ENCODE peak calls at places on chromosomes 12 and 14, in six cellular contexts. O, G, A, H, W and U are unnamed samples.

GRCh38 chr12:53324779-53325538 is 3.5 kb upstream of the AAAS start:
- DNase-seq in O (peak), H (peak), W (peak), G (peak), A (peak), U (peak)

GRCh38 chr14:73477618-73478266 is 13.0 kb upstream of the RIOX1 start:
- DNase-seq in H (no peak), G (no peak), O (no peak), W (peak), A (no peak), U (no peak)

GRCh38 chr12:18589316-18589715 is 148.5 kb downstream of the PLCZ1 start:
- DNase-seq in A (no peak), H (no peak), G (no peak), W (no peak), O (no peak), U (no peak)

GRCh38 chr14:55245657-55246268 is 25.5 kb upstream of the FBXO34 start:
- DNase-seq in W (peak), A (no peak), G (no peak), H (no peak), O (peak), U (peak)

GRCh38 chr14:32099473-32099872 is 22.4 kb downstream of the ARHGAP5 start:
- DNase-seq in H (no peak), G (no peak), W (no peak), A (no peak), O (no peak), U (no peak)

GRCh38 chr14:100030441-100031153 is 34.6 kb upstream of the EVL start:
- DNase-seq in H (no peak), G (no peak), A (no peak), W (no peak), O (peak), U (no peak)

GRCh38 chr12:4355843-4356327 is 23.6 kb downstream of the FGF23 start:
- DNase-seq in H (no peak), W (peak), A (no peak), O (peak), G (no peak), U (peak)

GRCh38 chr14:73133795-73134194 is 2.5 kb upstream of the PSEN1 start:
- DNase-seq in G (no peak), O (no peak), H (no peak), A (no peak), W (no peak), U (peak)

GRCh38 chr12:104243551-104243950 is 28.0 kb downstream of the TXNRD1 start:
- DNase-seq in A (peak), G (no peak), W (no peak), O (no peak), H (no peak), U (no peak)

GRCh38 chr12:53917126-53917525 is 21.5 kb upstream of the HOXC13 start:
- DNase-seq in G (no peak), O (no peak), H (no peak), W (no peak), A (no peak), U (no peak)

GRCh38 chr12:12628013-12628412 is 16.3 kb downstream of the CREBL2 start:
- DNase-seq in A (no peak), O (no peak), W (no peak), G (no peak), H (no peak), U (no peak)

GRCh38 chr12:30345735-30346445 is 349.8 kb downstream of the IPO8 start:
- DNase-seq in G (no peak), W (no peak), O (no peak), A (no peak), H (no peak), U (no peak)

GRCh38 chr12:94622475-94622874 is 27.9 kb downstream of the TMCC3 start:
- DNase-seq in H (no peak), G (no peak), A (peak), O (peak), W (no peak), U (no peak)

GRCh38 chr14:22878271-22879246 is 4.5 kb upstream of the REM2 start:
- DNase-seq in G (no peak), O (no peak), A (no peak), H (no peak), W (no peak), U (no peak)

GRCh38 chr14:93079321-93079720 is 36.4 kb downstream of the ITPK1 start:
- DNase-seq in A (no peak), G (no peak), H (no peak), O (no peak), W (no peak), U (no peak)

GRCh38 chr12:122968104-122968503 is 1.8 kb upstream of the ABCB9 start:
- DNase-seq in W (no peak), A (no peak), G (no peak), H (no peak), O (no peak), U (no peak)

GRCh38 chr12:22437031-22437806 is 102.7 kb upstream of the ST8SIA1 start:
- DNase-seq in G (no peak), A (no peak), O (no peak), H (no peak), W (no peak), U (peak)

GRCh38 chr14:61257469-61258057 is 23.6 kb downstream of the TMEM30B start:
- DNase-seq in A (peak), G (no peak), H (no peak), W (no peak), O (no peak), U (no peak)

GRCh38 chr12:65765436-65765813 is 58.9 kb upstream of the HMGA2 start:
- DNase-seq in A (no peak), H (no peak), W (no peak), O (no peak), G (no peak), U (no peak)

GRCh38 chr12:122073815-122074214 is 4.7 kb upstream of the MLXIP start:
- DNase-seq in G (no peak), W (no peak), O (no peak), A (no peak), H (no peak), U (no peak)

GRCh38 chr14:100047600-100047999 is 17.6 kb upstream of the EVL start:
- DNase-seq in O (no peak), A (no peak), G (no peak), W (no peak), H (no peak), U (no peak)

GRCh38 chr12:26941251-26941650 is 3.0 kb downstream of the FGFR1OP2 start:
- DNase-seq in O (peak), W (no peak), H (no peak), A (no peak), G (no peak), U (no peak)

GRCh38 chr12:53046655-53047220 is 3.1 kb upstream of the TNS2 start:
- DNase-seq in O (no peak), G (peak), H (no peak), A (peak), W (no peak), U (peak)